ENCODE peak calls at places on chromosome 2, in five cellular contexts. A, H, D, C and V are unnamed samples. For H3K27me3, the result is how much of the 10 kb centered on the place peaks cover.

GRCh38 chr2:205020673-205021072 is 475.4 kb downstream of the PARD3B start:
- DNase-seq in A (no peak), H (no peak), D (no peak), C (no peak), V (no peak)

GRCh38 chr2:4604767-4605166 is 901.4 kb downstream of the DCDC2C start:
- DNase-seq in A (no peak), H (no peak), D (no peak), C (peak), V (no peak)

GRCh38 chr2:226836548-226836885 is 663 bp downstream of the RHBDD1 start:
- DNase-seq in A (no peak), H (no peak), D (no peak), C (no peak), V (no peak)

GRCh38 chr2:122977580-122977979 is 1047.5 kb upstream of the CNTNAP5 start:
- DNase-seq in A (no peak), H (no peak), D (no peak), C (no peak), V (no peak)

GRCh38 chr2:42771546-42772153 is 7.7 kb upstream of the OXER1 start:
- DNase-seq in A (no peak), H (no peak), D (no peak), C (no peak), V (peak)

GRCh38 chr2:221629478-221629877 is 57.4 kb upstream of the EPHA4 start:
- DNase-seq in A (no peak), H (no peak), D (no peak), C (no peak), V (no peak)

GRCh38 chr2:30368258-30368657 is 78.8 kb upstream of the LCLAT1 start:
- DNase-seq in A (no peak), H (peak), D (peak), C (no peak), V (no peak)

GRCh38 chr2:178513876-178514275 is 33.6 kb downstream of the PLEKHA3 start:
- DNase-seq in A (no peak), H (no peak), D (no peak), C (no peak), V (no peak)

GRCh38 chr2:214286011-214286410 is 124.8 kb upstream of the VWC2L start:
- DNase-seq in A (no peak), H (no peak), D (no peak), C (no peak), V (no peak)

GRCh38 chr2:216590780-216591179 is 42.4 kb upstream of the IGFBP2 start:
- DNase-seq in A (no peak), H (peak), D (no peak), C (peak), V (no peak)

GRCh38 chr2:99336780-99337163 is 417 bp upstream of the EIF5B start:
- DNase-seq in A (peak), H (no peak), D (no peak), C (no peak), V (no peak)

GRCh38 chr2:204019572-204020501 is 83.3 kb downstream of the ICOS start:
- DNase-seq in A (no peak), H (no peak), D (no peak), C (no peak), V (no peak)

GRCh38 chr2:11669454-11670291 is at the start of gene NTSR2:
- DNase-seq in A (peak), H (peak), D (peak), C (peak), V (peak)

GRCh38 chr2:71932780-71933466 is 214.7 kb downstream of the CYP26B1 start:
- DNase-seq in A (no peak), H (no peak), D (no peak), C (peak), V (no peak)

GRCh38 chr2:190551928-190552327 is 17.4 kb upstream of the NEMP2 start:
- DNase-seq in A (no peak), H (no peak), D (no peak), C (no peak), V (no peak)

GRCh38 chr2:148909114-148909513 is 34.1 kb downstream of the KIF5C start:
- DNase-seq in A (no peak), H (no peak), D (no peak), C (peak), V (no peak)

GRCh38 chr2:17271401-17271800 is 246.8 kb downstream of the RAD51AP2 start:
- DNase-seq in A (no peak), H (no peak), D (no peak), C (no peak), V (no peak)

GRCh38 chr2:17918789-17919188 is 40.3 kb downstream of the KCNS3 start:
- DNase-seq in A (no peak), H (no peak), D (peak), C (no peak), V (no peak)

GRCh38 chr2:23659773-23660172 is 267.1 kb downstream of the ATAD2B start:
- DNase-seq in A (no peak), H (no peak), D (no peak), C (no peak), V (no peak)

GRCh38 chr2:227761734-227762476 is 16.2 kb downstream of the SCYGR8 start:
- DNase-seq in A (no peak), H (no peak), D (no peak), C (no peak), V (no peak)

GRCh38 chr2:42036413-42036812 is 11.4 kb upstream of the PKDCC start:
- DNase-seq in A (no peak), H (no peak), D (no peak), C (no peak), V (no peak)

GRCh38 chr2:102761763-102762162 is at the start of gene TMEM182:
- DNase-seq in A (no peak), H (no peak), D (no peak), C (no peak), V (no peak)

GRCh38 chr2:71494523-71495155 is 41.3 kb downstream of the DYSF start:
- DNase-seq in A (no peak), H (no peak), D (no peak), C (no peak), V (no peak)

DNA sequence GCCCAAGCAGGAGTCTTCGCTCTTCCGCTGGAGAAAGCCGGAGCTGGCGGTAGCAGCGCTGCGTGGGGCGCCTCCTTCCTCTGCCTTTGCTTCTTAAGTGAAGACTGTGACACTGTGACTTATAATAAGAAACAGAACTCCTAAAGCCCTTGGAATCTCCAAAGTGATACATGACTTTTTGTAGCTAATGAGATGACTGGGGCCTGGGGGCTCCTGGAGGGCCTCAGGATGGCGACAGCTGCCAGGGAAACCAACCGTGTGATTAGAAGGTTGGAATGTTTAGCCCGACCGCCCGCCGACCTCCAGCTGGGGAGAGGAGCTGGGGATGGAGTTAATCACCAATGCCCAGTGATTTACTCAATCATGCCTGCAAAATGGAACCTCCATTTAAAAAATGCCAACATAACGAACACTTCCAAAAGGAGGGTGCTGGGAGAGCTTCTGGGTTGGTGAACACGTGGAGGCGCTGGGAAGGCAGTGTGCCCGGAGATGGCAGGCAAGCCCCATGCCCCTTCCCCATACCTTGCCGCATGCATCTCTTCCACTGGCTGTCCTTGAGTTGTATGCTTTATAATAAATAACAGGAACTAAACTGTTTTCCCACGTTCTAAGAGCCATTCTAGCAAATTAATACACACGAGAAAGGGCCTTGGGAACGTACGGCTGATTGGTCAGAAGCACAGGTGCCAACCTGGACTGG is 29.0 kb upstream of the MAL start:
- DNase-seq in A (no peak), H (no peak), D (peak), C (peak), V (no peak)
- H3K27me3 ChIP-seq in A (under half), H (under half), D (under half), C (under half), V (under half)

DNA sequence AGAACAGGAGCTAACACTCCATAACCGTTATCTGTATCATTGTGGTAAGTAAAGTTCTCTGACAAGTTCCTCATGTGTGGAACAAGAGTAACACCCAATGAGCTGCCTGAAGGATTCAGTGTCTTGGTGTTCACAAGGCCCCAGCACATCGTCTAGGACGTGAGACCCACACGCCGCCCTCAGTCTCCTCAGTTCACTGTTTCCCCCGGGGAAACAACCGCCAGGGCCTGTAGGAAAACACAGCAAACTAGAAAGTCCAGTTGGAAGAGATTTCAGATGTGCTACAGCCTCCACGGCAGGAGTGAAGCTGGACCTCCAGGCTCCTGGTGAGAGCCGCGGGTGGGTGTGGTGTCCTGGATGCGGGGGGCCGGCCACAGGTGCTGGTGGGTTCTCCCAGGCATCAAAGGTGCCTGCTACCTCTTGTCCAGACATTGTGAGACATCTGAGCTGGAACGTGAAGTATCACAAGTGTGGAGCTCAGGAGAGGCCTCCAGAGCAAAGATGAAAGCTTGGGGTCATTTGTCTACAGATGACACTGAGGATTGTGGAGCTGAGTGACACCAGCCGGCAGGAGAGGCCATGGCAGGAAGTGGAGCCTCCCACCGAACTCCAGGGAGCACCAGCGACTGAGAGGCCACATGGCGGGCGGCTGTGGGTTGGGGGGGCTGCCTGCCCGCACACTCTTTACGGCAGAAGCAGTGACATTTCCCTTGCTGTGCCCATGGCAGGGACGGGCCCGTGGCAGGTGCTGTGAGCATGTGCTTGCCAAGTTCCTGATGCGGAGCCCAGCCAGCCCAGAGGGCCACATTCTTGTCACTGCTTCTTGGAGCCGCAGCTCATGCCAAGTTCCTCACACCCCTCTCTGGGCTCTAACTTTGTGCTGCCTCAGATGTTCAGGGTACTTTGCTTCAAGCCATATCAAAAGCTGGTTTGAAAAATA is 131.2 kb downstream of the TMEM18 start:
- DNase-seq in A (peak), H (no peak), D (no peak), C (no peak), V (peak)
- H3K27me3 ChIP-seq in A (under half), H (under half), D (under half), C (under half), V (under half)

DNA sequence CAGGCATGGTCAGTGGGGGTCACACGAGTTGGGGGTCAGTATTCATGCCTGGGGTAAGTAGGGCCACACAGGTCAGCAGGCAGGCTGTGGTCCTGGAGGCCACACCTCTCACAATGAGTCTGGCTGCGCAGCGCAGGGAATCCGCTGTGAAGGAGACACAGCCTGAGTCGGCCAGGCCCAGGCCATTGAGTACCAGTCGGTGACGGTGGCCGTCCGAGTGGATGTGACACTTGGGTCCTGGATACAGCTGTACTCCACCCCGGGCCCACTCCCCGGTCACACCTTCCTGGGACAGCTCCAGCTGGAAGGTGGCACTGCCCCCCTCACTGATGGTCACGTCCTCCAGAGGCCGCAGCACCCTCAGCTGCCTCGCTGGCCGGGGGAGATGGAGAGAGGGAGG is 10.5 kb downstream of the TMEM198 start:
- DNase-seq in A (no peak), H (no peak), D (no peak), C (no peak), V (no peak)
- H3K27me3 ChIP-seq in A (under half), H (under half), D (under half), C (under half), V (under half)

DNA sequence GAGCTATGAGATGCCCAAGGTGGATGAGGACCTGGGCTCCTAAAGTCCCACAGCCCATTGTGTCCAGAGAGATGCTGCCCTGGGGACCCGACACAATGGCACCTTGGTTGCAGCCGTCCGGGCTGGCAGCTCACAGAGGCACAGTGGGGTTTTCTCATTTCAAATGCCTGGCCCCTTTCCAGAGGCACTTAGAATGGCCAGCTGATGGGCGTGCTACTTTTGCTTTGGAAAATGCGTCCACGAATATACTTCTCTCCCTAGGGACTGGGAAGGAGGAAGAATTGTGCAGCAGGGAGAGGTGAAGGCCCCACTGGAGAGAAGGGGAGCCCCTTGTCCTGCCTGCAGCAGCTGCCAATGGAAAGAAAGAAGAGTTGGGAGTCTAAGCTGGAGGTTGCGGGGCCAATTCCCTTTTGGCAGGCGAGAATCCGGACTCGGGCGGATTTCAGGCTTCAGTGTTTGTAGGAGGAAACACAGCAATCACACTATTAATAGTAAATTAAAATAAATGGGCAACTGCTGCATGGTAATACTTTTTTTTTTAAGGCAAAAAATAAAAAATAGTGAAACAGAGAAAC is 1.1 kb upstream of the MAL start:
- DNase-seq in A (no peak), H (no peak), D (no peak), C (no peak), V (no peak)
- H3K27me3 ChIP-seq in A (under half), H (under half), D (half or more), C (under half), V (under half)